ENCODE peak calls at places on chromosomes 13 and 19, in nine cellular contexts. N is RWPE1; W is T-helper 1 cell; A is ecto neural progenitor cell; G is AG04449; T is stimulated activated CD8-positive, alpha-beta memory T cell treated with anti-CD3 and anti-CD28 coated beads, Interleukin-12 subunit alpha, Interleukin-12 subunit beta, amount 100 ng/mL, for 4 hours; L is heart left ventricle; U is activated CD8-positive, alpha-beta memory T cell treated with anti-CD3 and anti-CD28 coated beads, Interleukin-2, amount 50 U/mL, for 4 hours; M is stomach. D is an unnamed sample.

GRCh38 chr13:98297043-98297442 is 120.0 kb upstream of the RNF113B start:
- DNase-seq in N (no peak), W (no peak), A (no peak), G (no peak), T (no peak), L (no peak), U (no peak), M (no peak), D (no peak)

GRCh38 chr13:90171649-90172048 is 1175.8 kb upstream of the MIR17HG start:
- DNase-seq in N (no peak), W (no peak), A (no peak), G (no peak), T (no peak), L (no peak), U (no peak), M (no peak), D (no peak)

GRCh38 chr13:41587490-41587889 is 130.1 kb downstream of the RGCC start:
- DNase-seq in N (no peak), W (no peak), A (no peak), G (no peak), T (no peak), L (no peak), U (peak; percentile 50), M (no peak), D (no peak)

GRCh38 chr19:39082167-39082566 is 2.0 kb upstream of the ACP7 start:
- DNase-seq in N (no peak), W (no peak), A (no peak), G (no peak), T (no peak), L (no peak), U (no peak), M (no peak), D (no peak)

GRCh38 chr13:97574926-97575325 is 141.0 kb downstream of the RAP2A start:
- DNase-seq in N (peak; percentile 17), W (no peak), A (no peak), G (no peak), T (no peak), L (no peak), U (no peak), M (no peak), D (peak; percentile 57)

GRCh38 chr13:27283906-27284523 is 13.4 kb downstream of the RASL11A start:
- DNase-seq in N (peak; percentile 13), W (peak; percentile 18), A (no peak), G (no peak), T (no peak), L (no peak), U (no peak), M (no peak), D (no peak)

GRCh38 chr19:48962029-48962848 is 2.9 kb upstream of the FTL start:
- DNase-seq in N (no peak), W (peak; percentile 82), A (no peak), G (no peak), T (no peak), L (peak; percentile 78), U (peak; percentile 39), M (peak; percentile 79), D (peak; percentile 93)

GRCh38 chr19:29873024-29873800 is 61.4 kb downstream of the CCNE1 start:
- DNase-seq in N (peak; percentile 56), W (no peak), A (peak; percentile 87), G (no peak), T (peak; percentile 48), L (peak; percentile 80), U (peak; percentile 74), M (peak; percentile 55), D (peak; percentile 74)

GRCh38 chr13:107906131-107906530 is 309.2 kb downstream of the LIG4 start:
- DNase-seq in N (no peak), W (no peak), A (no peak), G (no peak), T (no peak), L (no peak), U (no peak), M (no peak), D (no peak)

GRCh38 chr19:40798997-40799557 is at the start of gene EGLN2:
- DNase-seq in N (no peak), W (no peak), A (no peak), G (no peak), T (no peak), L (no peak), U (no peak), M (no peak), D (no peak)